ENCODE peak calls at places on chromosomes 2 and 18, in nine cellular contexts. T, Q, A, B, H, S, P, M and V are unnamed samples.

GRCh38 chr2:3008551-3009498 is 368.8 kb downstream of the EIPR1 start:
- DNase-seq in Q (no peak), T (no peak), P (no peak), H (no peak), S (no peak), B (no peak), M (peak), A (no peak), V (no peak)

GRCh38 chr2:240686460-240686859 is 3.8 kb upstream of the AQP12B start:
- DNase-seq in S (no peak), T (no peak), B (no peak), Q (no peak), M (no peak), A (no peak), H (no peak), P (no peak), V (no peak)

GRCh38 chr18:33578371-33579146 is 540 bp downstream of the ASXL3 start:
- DNase-seq in P (peak), H (no peak), Q (peak), A (peak), T (peak), M (no peak), B (no peak), S (no peak), V (peak)

GRCh38 chr18:50629148-50629631 is 69.3 kb downstream of the MAPK4 start:
- DNase-seq in A (peak), M (no peak), B (no peak), Q (no peak), T (no peak), S (no peak), P (no peak), H (peak), V (no peak)

GRCh38 chr18:23191952-23192662 is 56.8 kb downstream of the CABLES1 start:
- DNase-seq in M (peak), Q (no peak), B (no peak), P (no peak), T (peak), A (peak), H (peak), S (peak), V (no peak)

GRCh38 chr18:28189400-28190239 is 12.7 kb upstream of the CDH2 start:
- DNase-seq in A (peak), B (peak), S (peak), H (peak), Q (peak), M (peak), T (peak), P (peak), V (peak)

GRCh38 chr2:230564805-230565779 is 147.6 kb upstream of the CAB39 start:
- DNase-seq in Q (no peak), B (no peak), M (no peak), P (no peak), A (no peak), H (peak), T (peak), S (no peak), V (peak)

GRCh38 chr18:47050468-47050867 is 15.0 kb upstream of the ELOA2 start:
- DNase-seq in P (peak), M (peak), A (peak), H (peak), B (peak), Q (peak), S (peak), T (peak), V (peak)

GRCh38 chr2:239143858-239144712 is 256.7 kb downstream of the HDAC4 start:
- DNase-seq in H (peak), Q (peak), M (peak), A (peak), T (peak), S (no peak), B (peak), P (peak), V (peak)

GRCh38 chr2:143481728-143482127 is 352.5 kb downstream of the ARHGAP15 start:
- DNase-seq in M (no peak), H (no peak), B (no peak), P (peak), A (no peak), T (no peak), Q (peak), S (no peak), V (no peak)

GRCh38 chr2:39875182-39875913 is 96.3 kb upstream of the THUMPD2 start:
- DNase-seq in Q (no peak), A (peak), B (no peak), T (peak), S (no peak), P (no peak), H (peak), M (no peak), V (no peak)

GRCh38 chr2:36512705-36513104 is 85.3 kb downstream of the FEZ2 start:
- DNase-seq in P (no peak), Q (no peak), M (peak), S (no peak), A (peak), T (no peak), H (no peak), B (no peak), V (no peak)

GRCh38 chr2:240525802-240526201 is 32.0 kb downstream of the ANKMY1 start:
- DNase-seq in B (no peak), T (no peak), H (no peak), Q (no peak), S (no peak), P (no peak), A (no peak), M (no peak), V (no peak)

GRCh38 chr18:28357785-28358401 is 181.0 kb upstream of the CDH2 start:
- DNase-seq in P (peak), S (no peak), H (peak), Q (peak), T (peak), B (peak), M (no peak), A (no peak), V (no peak)

GRCh38 chr2:176107731-176108181 is 676 bp downstream of the HOXD11 start:
- DNase-seq in Q (peak), T (peak), S (no peak), A (no peak), H (no peak), P (no peak), B (no peak), M (peak), V (no peak)

GRCh38 chr2:36513661-36514060 is 84.3 kb downstream of the FEZ2 start:
- DNase-seq in P (no peak), Q (no peak), M (no peak), A (no peak), S (no peak), T (no peak), B (no peak), H (no peak), V (no peak)

GRCh38 chr18:13260114-13260926 is 41.8 kb downstream of the LDLRAD4 start:
- DNase-seq in B (no peak), M (no peak), Q (no peak), S (no peak), T (peak), A (no peak), P (no peak), H (no peak), V (no peak)

GRCh38 chr2:237026981-237027711 is 58.5 kb upstream of the COPS8 start:
- DNase-seq in S (peak), B (peak), T (peak), Q (peak), P (peak), H (peak), A (peak), M (peak), V (peak)

GRCh38 chr2:143361346-143361745 is 232.1 kb downstream of the ARHGAP15 start:
- DNase-seq in A (no peak), S (no peak), B (no peak), Q (no peak), M (no peak), T (no peak), H (no peak), P (no peak), V (no peak)

GRCh38 chr2:71157124-71157802 is 26.8 kb downstream of the MPHOSPH10 start:
- DNase-seq in P (peak), H (peak), T (peak), B (peak), Q (peak), A (peak), S (peak), M (peak), V (peak)

DNA sequence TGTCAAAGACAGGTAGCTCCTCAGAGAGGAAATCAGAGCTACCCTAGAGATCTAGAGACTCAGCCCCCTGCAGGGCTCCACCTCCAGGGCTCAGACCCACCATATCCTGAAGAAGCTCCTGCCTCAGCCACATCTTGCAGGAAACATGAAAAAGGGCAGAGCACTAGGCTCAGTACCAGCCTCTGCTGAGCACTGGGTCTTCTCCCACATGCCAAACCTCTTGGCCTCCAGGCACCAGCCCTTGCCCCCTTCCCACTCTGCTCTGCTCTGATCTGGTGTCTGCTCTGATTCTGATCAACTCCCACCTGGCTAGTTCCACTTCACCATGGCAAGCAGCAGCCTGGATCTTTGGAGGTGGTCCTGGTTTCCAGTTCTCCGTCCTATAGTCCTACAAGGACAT is 114.3 kb upstream of the SLC66A3 start:
- DNase-seq in H (no peak), B (no peak), A (no peak), T (no peak), P (no peak), S (no peak), M (no peak), Q (no peak), V (no peak)
- TF ChIP-seq EZH2phosphoT487 in H (no peak), B (no peak), A (no peak), T (no peak), P (no peak), S (no peak), M (no peak), Q (no peak), V (no peak)

DNA sequence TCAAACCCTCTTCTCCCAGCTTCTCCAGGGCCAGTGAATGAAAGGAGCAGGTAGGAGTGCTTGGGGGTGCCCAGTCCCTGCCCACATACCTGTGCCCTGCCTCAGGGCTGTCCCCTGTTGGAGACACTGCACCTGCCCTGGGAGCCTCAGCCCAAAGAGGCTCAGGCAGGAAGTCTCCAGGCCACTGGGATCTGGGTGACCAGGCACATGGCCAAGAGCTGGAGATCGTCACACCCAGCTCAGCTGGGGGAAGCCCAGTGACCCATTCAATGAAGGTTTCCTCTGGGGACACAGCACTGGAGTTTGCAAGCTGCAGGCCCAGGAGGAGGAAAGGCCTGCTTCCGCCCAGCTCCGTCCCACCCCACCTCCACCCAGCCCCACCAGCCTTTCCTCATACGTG is 156.4 kb downstream of the ZFP36L2 start:
- DNase-seq in P (no peak), S (no peak), M (peak), H (peak), Q (no peak), B (no peak), A (no peak), T (no peak), V (no peak)
- H3K27ac ChIP-seq in P (no peak), S (no peak), M (no peak), H (peak), Q (no peak), B (no peak), A (no peak), T (no peak), V (no peak)

GRCh38 chr2:219612605-219613286 is 14.7 kb upstream of the SLC4A3 start:
- DNase-seq in M (no peak), A (no peak), S (peak), B (no peak), H (no peak), P (no peak), T (no peak), Q (no peak), V (peak)
- TF ChIP-seq EZH2phosphoT487 in M (no peak), A (no peak), S (no peak), B (no peak), H (no peak), P (no peak), T (no peak), Q (no peak), V (no peak)

DNA sequence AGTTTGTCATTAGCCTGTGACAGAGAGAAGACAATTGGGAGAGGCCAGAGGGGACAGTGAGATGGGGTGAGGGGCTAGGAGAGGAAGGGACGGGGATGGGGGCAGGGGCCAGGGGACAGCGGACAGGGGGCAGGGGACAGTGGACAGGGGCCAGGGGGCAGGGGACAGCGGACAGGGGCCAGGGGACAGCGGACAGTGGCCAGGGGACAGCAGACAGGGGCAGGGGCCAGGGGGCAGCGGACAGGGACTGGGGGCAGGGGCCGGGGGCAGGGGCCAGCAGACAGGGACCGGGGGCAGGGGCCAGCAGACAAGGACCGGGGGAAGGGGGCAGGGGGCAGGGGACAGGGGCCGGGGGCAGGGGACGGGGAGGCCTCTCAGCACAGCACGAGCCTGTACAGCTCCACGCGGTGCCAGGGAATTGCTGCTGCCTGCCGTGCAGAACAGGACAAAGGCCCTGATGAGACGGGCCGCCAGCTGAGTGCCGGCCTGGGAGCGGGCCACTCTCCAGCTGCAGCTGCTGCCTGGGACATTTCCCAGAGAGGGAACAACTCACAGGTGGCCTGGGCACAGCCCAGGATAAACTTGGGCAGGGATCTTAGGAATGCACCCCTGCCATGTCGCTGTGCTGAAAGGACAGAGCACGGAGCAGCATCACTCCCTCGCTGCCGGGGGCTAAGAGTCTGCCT is 38.7 kb downstream of the CENPO start:
- DNase-seq in Q (peak), M (peak), B (no peak), T (no peak), H (no peak), A (no peak), S (no peak), P (no peak), V (no peak)
- H3K27ac ChIP-seq in Q (peak), M (no peak), B (no peak), T (no peak), H (no peak), A (no peak), S (no peak), P (no peak), V (no peak)

GRCh38 chr2:50066858-50067257 is 912.5 kb upstream of the FSHR start:
- DNase-seq in S (no peak), H (no peak), P (no peak), Q (no peak), A (no peak), M (no peak), T (no peak), B (no peak), V (no peak)

GRCh38 chr2:50065845-50066244 is 911.5 kb upstream of the FSHR start:
- DNase-seq in P (no peak), B (no peak), A (no peak), S (no peak), Q (no peak), M (no peak), T (no peak), H (no peak), V (no peak)
- TF ChIP-seq EZH2phosphoT487 in P (no peak), B (no peak), A (no peak), S (no peak), Q (no peak), M (no peak), T (no peak), H (no peak), V (no peak)

DNA sequence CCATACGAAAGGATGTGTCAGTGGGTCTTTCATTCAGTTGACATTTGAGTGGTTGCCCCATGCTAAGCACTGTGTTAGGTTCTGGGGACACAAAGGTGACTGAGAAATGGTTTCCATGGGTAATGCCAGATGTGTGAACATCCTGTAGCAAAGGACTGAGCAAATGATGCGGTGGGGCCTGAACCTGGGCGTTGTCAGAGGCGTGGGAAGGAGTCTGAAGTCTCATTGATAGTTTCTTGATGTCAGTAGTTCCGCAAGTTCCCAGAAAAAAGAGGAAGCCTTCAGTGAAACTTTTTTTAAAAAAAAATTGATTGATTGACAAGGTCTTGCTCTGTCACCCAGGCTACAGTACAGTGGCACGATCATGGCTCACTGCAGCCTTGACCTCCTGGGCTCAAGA is 56.9 kb downstream of the LIMS1 start:
- DNase-seq in Q (no peak), M (no peak), H (no peak), P (no peak), A (no peak), S (no peak), B (no peak), T (no peak), V (no peak)
- H3K27ac ChIP-seq in Q (no peak), M (no peak), H (no peak), P (no peak), A (no peak), S (no peak), B (no peak), T (no peak), V (no peak)

DNA sequence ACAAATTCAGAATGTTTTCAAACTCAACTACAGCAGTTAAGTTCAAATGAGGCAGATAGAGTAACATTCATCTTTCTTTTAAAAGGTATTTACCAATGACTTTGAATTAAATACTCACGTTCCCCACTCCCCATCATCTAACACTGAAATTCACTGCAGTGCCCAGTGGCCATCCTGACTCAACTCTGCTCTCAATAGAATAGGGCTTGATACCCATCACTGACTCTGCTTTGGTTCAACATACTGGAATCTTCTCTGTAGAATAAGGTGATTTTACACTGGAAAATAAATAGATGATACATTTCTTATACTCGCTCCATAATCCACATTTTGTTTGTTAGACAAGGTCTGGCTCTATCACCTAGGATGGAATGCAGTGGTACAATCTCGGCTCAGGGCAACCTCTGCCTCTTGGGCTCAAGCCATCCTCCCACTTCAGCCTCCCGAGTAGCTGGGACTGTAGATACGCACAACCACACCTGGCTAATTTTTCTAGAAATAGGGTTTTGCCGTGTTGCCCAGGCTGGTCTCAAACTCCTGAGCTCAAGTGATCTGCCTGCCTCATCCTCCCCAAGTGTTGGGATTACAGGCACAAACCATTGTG is 66.4 kb downstream of the PRPF40A start:
- DNase-seq in H (no peak), T (no peak), A (no peak), M (no peak), Q (no peak), B (no peak), S (no peak), P (no peak), V (no peak)
- TF ChIP-seq EZH2phosphoT487 in H (no peak), T (no peak), A (no peak), M (no peak), Q (no peak), B (no peak), S (no peak), P (no peak), V (no peak)

GRCh38 chr2:121363632-121364420 is 78.8 kb upstream of the TFCP2L1 start:
- DNase-seq in S (no peak), Q (no peak), A (no peak), T (peak), B (no peak), P (no peak), M (no peak), H (peak), V (no peak)
- H3K27ac ChIP-seq in S (no peak), Q (no peak), A (no peak), T (peak), B (no peak), P (no peak), M (peak), H (peak), V (no peak)